ENCODE peak calls at places on chromosomes 11 and 22, in four cellular contexts. Q is NCI-H524, K is tibial nerve, L is mesenchymal stem cell. V is an unnamed sample.

GRCh38 chr11:119734788-119735187 is 5.8 kb upstream of the NECTIN1 start:
- DNase-seq in L (no peak), Q (no peak), K (no peak), V (no peak)

GRCh38 chr22:28329582-28330073 is 350.0 kb downstream of the TTC28 start:
- DNase-seq in K (no peak), Q (no peak), L (peak), V (no peak)

GRCh38 chr11:32586576-32587190 is 3.1 kb downstream of the EIF3M start:
- DNase-seq in L (peak), K (no peak), Q (no peak), V (no peak)

GRCh38 chr11:10679644-10680043 is 13.9 kb downstream of the IRAG1 start:
- DNase-seq in K (no peak), Q (no peak), L (no peak), V (no peak)

GRCh38 chr22:28983190-28983589 is 78.4 kb downstream of the C22orf31 start:
- DNase-seq in Q (no peak), K (no peak), L (no peak), V (no peak)

GRCh38 chr11:70423523-70424505 is 25.5 kb downstream of the CTTN start:
- DNase-seq in L (peak), Q (no peak), K (no peak), V (no peak)

GRCh38 chr22:38504731-38505594 is 1.1 kb downstream of the DDX17 start:
- DNase-seq in K (no peak), Q (peak), L (peak), V (no peak)

GRCh38 chr11:115965754-115966504 is 461.7 kb upstream of the CADM1 start:
- DNase-seq in L (peak), K (no peak), Q (peak), V (no peak)

GRCh38 chr11:67656278-67656922 is 5.9 kb upstream of the ACY3 start:
- DNase-seq in Q (no peak), K (no peak), L (no peak), V (no peak)

GRCh38 chr22:26589367-26589844 is 526 bp downstream of the TPST2 start:
- DNase-seq in K (no peak), Q (no peak), L (peak), V (no peak)

GRCh38 chr11:62546244-62546936 is at the start of gene AHNAK:
- DNase-seq in K (peak), Q (no peak), L (peak), V (no peak)

GRCh38 chr11:112157274-112157766 is 6.6 kb downstream of the IL18 start:
- DNase-seq in K (no peak), Q (no peak), L (peak), V (no peak)

GRCh38 chr11:114309517-114309916 is 13.3 kb downstream of the NNMT start:
- DNase-seq in Q (no peak), L (no peak), K (no peak), V (no peak)

GRCh38 chr11:35122308-35122707 is 16.7 kb upstream of the CD44 start:
- DNase-seq in K (no peak), L (no peak), Q (no peak), V (no peak)

GRCh38 chr11:46380340-46381045 is 976 bp upstream of the MDK start:
- DNase-seq in K (peak), Q (no peak), L (peak), V (no peak)

GRCh38 chr11:115456019-115456418 is 48.2 kb downstream of the CADM1 start:
- DNase-seq in L (no peak), K (no peak), Q (no peak), V (no peak)

GRCh38 chr11:76166314-76166713 is 40.0 kb downstream of the WNT11 start:
- DNase-seq in L (peak), K (no peak), Q (no peak), V (no peak)

GRCh38 chr11:77630311-77630710 is 7.3 kb downstream of the CLNS1A start:
- DNase-seq in Q (no peak), K (no peak), L (no peak), V (no peak)

GRCh38 chr11:23311986-23312940 is 452.0 kb upstream of the CCDC179 start:
- DNase-seq in Q (no peak), K (no peak), L (peak), V (no peak)

V was measured in anterior cingulate cortex.